ENCODE peak calls at places on chromosomes 11 and 22, in eight cellular contexts. Z is pancreas, G is brain microvascular endothelial cell, X is WTC11, J is choroid plexus epithelial cell, T is fibroblast of mammary gland, H is GM13976, L is GM23338. A is an unnamed sample.

GRCh38 chr11:102061276-102061675 is 14.0 kb downstream of the CFAP300 start:
- DNase-seq in Z (no peak), G (peak), X (no peak), J (peak), T (no peak), H (no peak), L (peak), A (no peak)

GRCh38 chr11:64078294-64078693 is 42.6 kb downstream of the FLRT1 start:
- DNase-seq in Z (no peak), G (no peak), X (no peak), J (no peak), T (no peak), H (no peak), L (no peak), A (no peak)

GRCh38 chr22:19958083-19959042 is 16.7 kb upstream of the TXNRD2 start:
- DNase-seq in Z (no peak), G (no peak), X (peak), J (peak), T (peak), H (no peak), L (no peak), A (no peak)

GRCh38 chr11:117582491-117582890 is 214.5 kb downstream of the DSCAML1 start:
- DNase-seq in Z (no peak), G (no peak), X (no peak), J (no peak), T (no peak), H (no peak), L (no peak), A (no peak)

GRCh38 chr22:41825376-41825775 is 7.5 kb upstream of the SREBF2 start:
- DNase-seq in Z (no peak), G (peak), X (no peak), J (no peak), T (peak), H (no peak), L (no peak), A (no peak)

GRCh38 chr22:35589071-35589735 is 27.9 kb downstream of the MB start:
- DNase-seq in Z (no peak), G (peak), X (no peak), J (peak), T (peak), H (no peak), L (no peak), A (no peak)

GRCh38 chr11:34825670-34826383 is 90.4 kb downstream of the APIP start:
- DNase-seq in Z (no peak), G (no peak), X (no peak), J (no peak), T (no peak), H (no peak), L (no peak), A (no peak)

GRCh38 chr11:29432719-29433325 is 584.0 kb downstream of the KCNA4 start:
- DNase-seq in Z (no peak), G (no peak), X (no peak), J (peak), T (peak), H (peak), L (peak), A (peak)

GRCh38 chr22:49997221-49997599 is 15.4 kb downstream of the IL17REL start:
- DNase-seq in Z (peak), G (no peak), X (no peak), J (no peak), T (no peak), H (peak), L (no peak), A (no peak)

GRCh38 chr11:1730230-1730629 is 20.2 kb downstream of the IFITM10 start:
- DNase-seq in Z (no peak), G (no peak), X (no peak), J (no peak), T (no peak), H (no peak), L (no peak), A (no peak)

GRCh38 chr11:1207451-1208360 is 15.2 kb upstream of the MUC5B start:
- DNase-seq in Z (peak), G (no peak), X (peak), J (no peak), T (no peak), H (peak), L (no peak), A (no peak)

GRCh38 chr11:71204294-71204693 is 48.1 kb downstream of the SHANK2 start:
- DNase-seq in Z (peak), G (no peak), X (no peak), J (no peak), T (no peak), H (no peak), L (no peak), A (no peak)

GRCh38 chr11:115324569-115325432 is 179.4 kb downstream of the CADM1 start:
- DNase-seq in Z (no peak), G (peak), X (peak), J (peak), T (peak), H (peak), L (peak), A (no peak)

GRCh38 chr11:109971184-109971523 is 122.0 kb upstream of the ZC3H12C start:
- DNase-seq in Z (no peak), G (peak), X (no peak), J (peak), T (peak), H (no peak), L (peak), A (no peak)

GRCh38 chr11:66856496-66857233 is at the start of gene LRFN4:
- DNase-seq in Z (peak), G (no peak), X (peak), J (no peak), T (no peak), H (peak), L (peak), A (no peak)

GRCh38 chr22:49957826-49958461 is 2.6 kb upstream of the PIM3 start:
- DNase-seq in Z (no peak), G (no peak), X (no peak), J (no peak), T (no peak), H (no peak), L (no peak), A (no peak)

GRCh38 chr11:76785513-76785912 is 2.4 kb downstream of the TSKU start:
- DNase-seq in Z (no peak), G (no peak), X (no peak), J (peak), T (no peak), H (no peak), L (peak), A (no peak)

GRCh38 chr11:83195176-83195531 is 1.6 kb downstream of the ANKRD42 start:
- DNase-seq in Z (no peak), G (no peak), X (no peak), J (peak), T (no peak), H (peak), L (no peak), A (no peak)

GRCh38 chr11:118223992-118224391 is 819 bp downstream of the JAML start:
- DNase-seq in Z (no peak), G (no peak), X (no peak), J (no peak), T (no peak), H (no peak), L (no peak), A (no peak)

GRCh38 chr11:134786636-134787035 is 374.6 kb upstream of the B3GAT1 start:
- DNase-seq in Z (no peak), G (no peak), X (no peak), J (no peak), T (no peak), H (no peak), L (no peak), A (no peak)

DNA sequence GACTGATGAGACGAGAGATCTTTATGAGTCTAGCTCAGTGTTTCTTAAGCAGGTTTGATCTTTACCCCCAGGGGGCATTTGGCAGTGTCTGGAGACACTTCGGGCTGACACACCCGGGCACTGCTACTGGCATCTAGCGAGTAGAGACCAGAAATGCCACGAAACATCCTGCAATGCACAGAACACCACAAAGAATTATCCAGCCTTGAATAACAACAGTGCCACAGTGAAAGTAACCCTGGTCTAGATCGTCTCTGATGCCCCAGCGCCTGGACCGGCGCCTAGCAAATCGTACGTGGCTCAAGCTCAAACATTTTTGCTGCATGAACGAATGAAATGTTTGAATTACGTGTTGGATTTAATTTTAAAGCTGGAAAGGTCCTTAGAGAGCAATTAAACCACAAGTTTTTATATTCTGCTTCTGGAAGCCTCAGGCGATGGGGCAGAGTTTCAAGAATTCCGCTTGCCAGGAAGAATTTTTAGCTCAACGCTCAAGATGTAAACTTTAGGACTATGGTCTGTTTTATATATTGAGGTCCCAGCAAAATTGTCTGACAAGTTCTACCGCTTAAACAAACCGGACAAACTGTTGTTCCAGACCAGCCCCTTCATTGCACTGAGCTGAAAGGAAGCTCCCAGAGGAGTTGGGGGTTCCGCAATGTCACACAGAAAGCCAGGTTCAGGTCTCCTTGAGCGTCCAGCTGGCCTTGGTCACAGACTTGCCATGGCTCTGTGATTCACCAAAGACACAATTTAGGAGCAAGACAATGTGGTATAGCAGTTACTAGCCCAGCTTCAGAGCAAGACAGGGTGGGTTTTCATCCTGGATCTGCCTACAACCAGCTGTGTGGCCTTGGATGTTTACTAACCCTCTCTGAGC is 44.2 kb upstream of the SMTN start:
- DNase-seq in Z (no peak), G (peak), X (no peak), J (no peak), T (peak), H (no peak), L (no peak), A (no peak)
- TF ChIP-seq CTCF in Z (no peak), G (peak), X (no peak), J (no peak), T (peak), H (no peak), L (no peak), A (no peak)

GRCh38 chr22:38051900-38052862 is 5.0 kb upstream of the PICK1 start:
- DNase-seq in Z (peak), G (peak), X (peak), J (peak), T (peak), H (peak), L (peak), A (peak)

GRCh38 chr22:38051261-38051660 is 5.9 kb upstream of the PICK1 start:
- DNase-seq in Z (no peak), G (no peak), X (no peak), J (no peak), T (no peak), H (no peak), L (no peak), A (no peak)

GRCh38 chr22:38062782-38063181 is 5.6 kb downstream of the PICK1 start:
- DNase-seq in Z (no peak), G (no peak), X (no peak), J (no peak), T (no peak), H (no peak), L (no peak), A (no peak)

GRCh38 chr22:38056969-38057841 is at the start of gene PICK1:
- DNase-seq in Z (peak), G (peak), X (peak), J (peak), T (peak), H (peak), L (peak), A (peak)
- TF ChIP-seq CTCF in Z (no peak), G (no peak), X (no peak), J (no peak), T (no peak), H (no peak), L (no peak), A (no peak)

GRCh38 chr11:79493555-79494171 is 52.8 kb upstream of the TENM4 start:
- DNase-seq in Z (peak), G (peak), X (peak), J (peak), T (peak), H (peak), L (peak), A (peak)
- TF ChIP-seq CTCF in Z (peak), G (peak), X (peak), J (peak), T (peak), H (peak), L (peak), A (peak)

GRCh38 chr11:61126266-61126665 is 24.0 kb downstream of the CD5 start:
- DNase-seq in Z (no peak), G (no peak), X (peak), J (peak), T (no peak), H (no peak), L (no peak), A (no peak)
- TF ChIP-seq CTCF in Z (no peak), G (peak), X (no peak), J (peak), T (no peak), H (no peak), L (peak), A (no peak)